ENCODE peak calls at places on chromosome 6, in ten cellular contexts. Y is right cardiac atrium, R is SK-MEL-5, I is pancreas, N is HFF-Myc, J is endothelial cell, F is T-helper 1 cell, T is NCI-H1105 treated with DMSO at 0.1 percent for 48 hours, L is Daoy, P is SJSA1. G is an unnamed sample.

GRCh38 chr6:34260576-34261267 is 11.9 kb upstream of the SMIM29 start:
- DNase-seq in Y (no peak), R (no peak), I (no peak), N (no peak), J (no peak), F (no peak), T (no peak), L (no peak), P (no peak), G (no peak)

GRCh38 chr6:3825851-3826581 is 23.2 kb upstream of the FAM50B start:
- DNase-seq in Y (peak; percentile 95), R (peak; percentile 80), I (peak; percentile 92), N (peak; percentile 87), J (peak; percentile 61), F (no peak), T (no peak), L (peak; percentile 99), P (peak; percentile 96), G (peak; percentile 90)

GRCh38 chr6:166627875-166628849 is 1.1 kb upstream of the RPS6KA2 start:
- DNase-seq in Y (peak; percentile 94), R (peak; percentile 7), I (peak; percentile 70), N (no peak), J (peak; percentile 87), F (peak; percentile 62), T (peak; percentile 86), L (peak; percentile 28), P (peak; percentile 91), G (peak; percentile 75)

GRCh38 chr6:16181429-16182359 is 52.8 kb downstream of the MYLIP start:
- DNase-seq in Y (no peak), R (no peak), I (peak; percentile 30), N (no peak), J (no peak), F (no peak), T (no peak), L (no peak), P (no peak), G (peak; percentile 46)

GRCh38 chr6:150119256-150119655 is 23.6 kb upstream of the PPP1R14C start:
- DNase-seq in Y (no peak), R (peak; percentile 42), I (no peak), N (no peak), J (no peak), F (no peak), T (no peak), L (no peak), P (no peak), G (no peak)

GRCh38 chr6:132524639-132525038 is 11.7 kb upstream of the STX7 start:
- DNase-seq in Y (no peak), R (no peak), I (no peak), N (no peak), J (no peak), F (no peak), T (no peak), L (no peak), P (no peak), G (no peak)

GRCh38 chr6:113011389-113011788 is 664.3 kb downstream of the RFPL4B start:
- DNase-seq in Y (no peak), R (no peak), I (no peak), N (no peak), J (no peak), F (no peak), T (no peak), L (no peak), P (no peak), G (no peak)

GRCh38 chr6:16548121-16548520 is 213.1 kb downstream of the ATXN1 start:
- DNase-seq in Y (no peak), R (no peak), I (no peak), N (no peak), J (no peak), F (no peak), T (no peak), L (peak; percentile 32), P (no peak), G (no peak)

GRCh38 chr6:117613920-117614535 is 11.7 kb upstream of the GOPC start:
- DNase-seq in Y (no peak), R (no peak), I (no peak), N (no peak), J (no peak), F (no peak), T (no peak), L (peak; percentile 4), P (peak; percentile 60), G (no peak)

GRCh38 chr6:154157706-154158105 is 118.7 kb downstream of the OPRM1 start:
- DNase-seq in Y (no peak), R (no peak), I (no peak), N (no peak), J (no peak), F (no peak), T (no peak), L (no peak), P (no peak), G (no peak)

GRCh38 chr6:10478187-10479040 is 42.7 kb upstream of the GCNT2 start:
- DNase-seq in Y (no peak), R (peak; percentile 86), I (no peak), N (peak; percentile 36), J (peak; percentile 33), F (no peak), T (peak; percentile 26), L (peak; percentile 39), P (peak; percentile 62), G (no peak)

GRCh38 chr6:147441751-147442150 is 66.7 kb upstream of the SAMD5 start:
- DNase-seq in Y (no peak), R (no peak), I (no peak), N (no peak), J (no peak), F (no peak), T (no peak), L (no peak), P (no peak), G (no peak)

GRCh38 chr6:137316626-137317025 is 97.4 kb upstream of the IFNGR1 start:
- DNase-seq in Y (no peak), R (no peak), I (no peak), N (no peak), J (no peak), F (no peak), T (no peak), L (no peak), P (no peak), G (no peak)

GRCh38 chr6:2439632-2440031 is 194.2 kb upstream of the GMDS start:
- DNase-seq in Y (no peak), R (no peak), I (no peak), N (no peak), J (no peak), F (no peak), T (no peak), L (no peak), P (no peak), G (no peak)

GRCh38 chr6:23305325-23305943 is 736.1 kb downstream of the HDGFL1 start:
- DNase-seq in Y (no peak), R (no peak), I (no peak), N (no peak), J (no peak), F (no peak), T (no peak), L (no peak), P (no peak), G (no peak)

G was measured in lung.